ENCODE peak calls at places on chromosomes 13 and 19, in nine cellular contexts. R, G, X, U, A, Z, W, I and K are unnamed samples.

GRCh38 chr19:16143399-16144215 is at the start of gene HSH2D:
- DNase-seq in A (peak; percentile 81), W (peak; percentile 66), Z (no peak), U (no peak), I (peak; percentile 26), R (no peak), G (no peak), X (peak; percentile 79), K (peak; percentile 59)

GRCh38 chr19:54967611-54968010 is 1.4 kb downstream of the NLRP2 start:
- DNase-seq in G (no peak), W (no peak), I (no peak), A (no peak), U (no peak), R (no peak), X (no peak), Z (no peak), K (no peak)

GRCh38 chr13:23654111-23655110 is 84.2 kb downstream of the TNFRSF19 start:
- DNase-seq in A (no peak), W (no peak), U (peak; percentile 29), G (peak; percentile 8), I (no peak), Z (no peak), R (no peak), X (no peak), K (no peak)

GRCh38 chr13:106291006-106291405 is 244.5 kb downstream of the EFNB2 start:
- DNase-seq in R (no peak), U (peak; percentile 67), I (peak; percentile 80), W (no peak), A (no peak), Z (peak; percentile 32), X (no peak), G (no peak), K (no peak)

GRCh38 chr13:105979586-105979985 is 555.9 kb downstream of the EFNB2 start:
- DNase-seq in A (no peak), Z (peak; percentile 86), R (no peak), X (no peak), G (no peak), U (peak; percentile 30), I (no peak), W (peak; percentile 80), K (no peak)

GRCh38 chr19:4557971-4558941 is 1.2 kb downstream of the SEMA6B start:
- DNase-seq in G (no peak), X (peak; percentile 54), Z (no peak), U (no peak), I (peak; percentile 45), W (peak; percentile 36), R (no peak), A (no peak), K (no peak)

GRCh38 chr13:86298741-86299140 is 499.5 kb upstream of the SLITRK6 start:
- DNase-seq in W (no peak), R (no peak), G (no peak), U (no peak), A (no peak), Z (no peak), X (no peak), I (peak; percentile 35), K (no peak)

GRCh38 chr13:113366031-113366588 is 2.2 kb upstream of the GRTP1 start:
- DNase-seq in W (no peak), R (no peak), I (no peak), A (no peak), G (no peak), X (no peak), U (no peak), Z (no peak), K (no peak)

GRCh38 chr13:85525411-85525810 is 273.8 kb downstream of the SLITRK6 start:
- DNase-seq in R (no peak), I (no peak), G (no peak), Z (no peak), W (no peak), U (no peak), A (no peak), X (no peak), K (no peak)

GRCh38 chr19:47330466-47330869 is 1.5 kb upstream of the C5AR2 start:
- DNase-seq in G (peak; percentile 49), R (peak; percentile 64), Z (no peak), I (no peak), X (no peak), W (no peak), U (peak; percentile 66), A (no peak), K (no peak)

GRCh38 chr19:58476498-58477015 is 405 bp downstream of the ZNF446 start:
- DNase-seq in R (no peak), G (no peak), I (peak; percentile 43), Z (no peak), U (no peak), X (peak; percentile 41), A (no peak), W (peak; percentile 42), K (no peak)

GRCh38 chr13:107612376-107612775 is 603.0 kb downstream of the LIG4 start:
- DNase-seq in X (no peak), W (no peak), R (no peak), A (no peak), G (no peak), Z (no peak), I (no peak), U (no peak), K (no peak)

GRCh38 chr13:72535076-72535475 is 192.4 kb downstream of the MZT1 start:
- DNase-seq in W (no peak), X (no peak), G (no peak), R (no peak), A (no peak), I (no peak), Z (no peak), U (no peak), K (no peak)

GRCh38 chr19:33819875-33820781 is 23.5 kb downstream of the KCTD15 start:
- DNase-seq in X (peak; percentile 69), U (peak; percentile 23), I (peak; percentile 76), G (peak; percentile 96), A (peak; percentile 87), R (no peak), Z (peak; percentile 5), W (peak; percentile 4), K (peak; percentile 56)

GRCh38 chr19:48842744-48843162 is 6.5 kb upstream of the HSD17B14 start:
- DNase-seq in A (peak; percentile 47), W (peak; percentile 54), U (peak; percentile 34), I (peak; percentile 73), X (peak; percentile 58), Z (peak; percentile 15), G (peak; percentile 38), R (peak; percentile 26), K (no peak)